ENCODE peak calls at places on chromosomes 3 and 15, in seven cellular contexts. I, L, X, V, H, Y and W are unnamed samples.

GRCh38 chr15:70507772-70508351 is 255.5 kb downstream of the UACA start:
- DNase-seq in H (no peak), X (no peak), I (no peak), L (peak; percentile 83), Y (no peak), V (peak; percentile 69), W (no peak)

GRCh38 chr3:40741729-40742128 is 217.0 kb downstream of the ZNF621 start:
- DNase-seq in Y (no peak), X (no peak), L (no peak), V (peak; percentile 2), I (peak; percentile 37), H (no peak), W (no peak)

GRCh38 chr15:58393196-58393790 is 38.5 kb upstream of the LIPC start:
- DNase-seq in V (no peak), I (no peak), L (no peak), Y (no peak), H (no peak), X (no peak), W (no peak)

GRCh38 chr15:47620960-47621681 is 96.2 kb upstream of the SEMA6D start:
- DNase-seq in I (no peak), X (no peak), Y (no peak), H (no peak), L (peak; percentile 21), V (no peak), W (no peak)

GRCh38 chr15:51706931-51707608 is 25.8 kb downstream of the SCG3 start:
- DNase-seq in V (no peak), I (no peak), Y (no peak), H (no peak), X (no peak), L (peak; percentile 44), W (no peak)

GRCh38 chr3:156037356-156037755 is 83.0 kb upstream of the KCNAB1 start:
- DNase-seq in Y (no peak), I (no peak), H (no peak), L (no peak), V (no peak), X (no peak), W (no peak)

GRCh38 chr3:121529308-121529707 is 16.5 kb downstream of the POLQ start:
- DNase-seq in V (no peak), H (no peak), L (peak; percentile 49), I (no peak), X (no peak), Y (no peak), W (no peak)

GRCh38 chr3:27293954-27294353 is 75.2 kb downstream of the NEK10 start:
- DNase-seq in Y (no peak), I (no peak), L (no peak), H (no peak), X (no peak), V (no peak), W (no peak)

GRCh38 chr3:115074502-115074901 is 72.6 kb downstream of the ZBTB20 start:
- DNase-seq in Y (no peak), H (no peak), I (no peak), L (peak; percentile 39), X (no peak), V (no peak), W (no peak)

GRCh38 chr3:21718943-21719591 is 31.9 kb downstream of the ZNF385D start:
- DNase-seq in X (no peak), Y (no peak), H (no peak), L (no peak), V (no peak), I (no peak), W (no peak)

GRCh38 chr15:61715082-61715481 is 345.2 kb downstream of the VPS13C start:
- DNase-seq in X (no peak), I (no peak), V (no peak), L (peak; percentile 1), H (no peak), Y (no peak), W (no peak)

GRCh38 chr3:32177702-32178198 is 60.7 kb upstream of the CMTM8 start:
- DNase-seq in Y (peak; percentile 62), I (no peak), V (peak; percentile 56), L (peak; percentile 74), H (no peak), X (peak; percentile 64), W (no peak)

GRCh38 chr3:110414851-110415250 is 656.8 kb upstream of the NECTIN3 start:
- DNase-seq in V (no peak), Y (no peak), H (no peak), X (no peak), I (no peak), L (peak; percentile 84), W (no peak)

GRCh38 chr15:98621021-98621420 is 27.3 kb upstream of the IGF1R start:
- DNase-seq in L (no peak), I (no peak), Y (no peak), H (no peak), X (no peak), V (no peak), W (no peak)

GRCh38 chr3:156742401-156742800 is 68.0 kb downstream of the TIPARP start:
- DNase-seq in I (no peak), Y (no peak), X (no peak), H (no peak), L (no peak), V (no peak), W (no peak)

GRCh38 chr3:129992781-129993180 is 18.3 kb downstream of the TRH start:
- DNase-seq in V (no peak), H (no peak), L (peak; percentile 23), I (no peak), Y (peak; percentile 28), X (no peak), W (no peak)

GRCh38 chr3:38267689-38268477 is 2.3 kb downstream of the SLC22A13 start:
- DNase-seq in X (no peak), I (no peak), L (no peak), V (no peak), H (no peak), Y (no peak), W (no peak)

GRCh38 chr15:39404767-39405173 is 176.1 kb upstream of the THBS1 start:
- DNase-seq in X (peak; percentile 66), V (no peak), H (no peak), Y (no peak), I (no peak), L (peak; percentile 98), W (no peak)

GRCh38 chr15:98548172-98548971 is 100.0 kb upstream of the IGF1R start:
- DNase-seq in X (peak; percentile 78), H (peak; percentile 84), I (peak; percentile 80), V (peak; percentile 13), L (peak; percentile 62), Y (no peak), W (no peak)

GRCh38 chr3:76576201-76576600 is 463.7 kb upstream of the ROBO2 start:
- DNase-seq in X (no peak), H (no peak), L (no peak), V (no peak), I (no peak), Y (no peak), W (no peak)

GRCh38 chr3:113211370-113212154 is at the start of gene BOC:
- DNase-seq in Y (peak; percentile 17), H (no peak), I (peak; percentile 55), X (no peak), L (peak; percentile 81), V (no peak), W (no peak)

GRCh38 chr3:141603473-141604035 is 116.7 kb downstream of the RASA2 start:
- DNase-seq in H (no peak), Y (no peak), L (peak; percentile 24), V (no peak), X (no peak), I (no peak), W (no peak)

GRCh38 chr3:46465196-46465520 is 453 bp upstream of the LTF start:
- DNase-seq in X (no peak), V (no peak), I (no peak), Y (no peak), H (no peak), L (no peak), W (no peak)

GRCh38 chr3:88235102-88235501 is 85.3 kb downstream of the C3orf38 start:
- DNase-seq in V (no peak), I (no peak), X (no peak), H (no peak), Y (no peak), L (peak; percentile 8), W (no peak)

GRCh38 chr3:156973954-156974353 is 147.8 kb downstream of the LEKR1 start:
- DNase-seq in I (no peak), H (no peak), Y (no peak), X (no peak), V (no peak), L (peak; percentile 3), W (no peak)

DNA sequence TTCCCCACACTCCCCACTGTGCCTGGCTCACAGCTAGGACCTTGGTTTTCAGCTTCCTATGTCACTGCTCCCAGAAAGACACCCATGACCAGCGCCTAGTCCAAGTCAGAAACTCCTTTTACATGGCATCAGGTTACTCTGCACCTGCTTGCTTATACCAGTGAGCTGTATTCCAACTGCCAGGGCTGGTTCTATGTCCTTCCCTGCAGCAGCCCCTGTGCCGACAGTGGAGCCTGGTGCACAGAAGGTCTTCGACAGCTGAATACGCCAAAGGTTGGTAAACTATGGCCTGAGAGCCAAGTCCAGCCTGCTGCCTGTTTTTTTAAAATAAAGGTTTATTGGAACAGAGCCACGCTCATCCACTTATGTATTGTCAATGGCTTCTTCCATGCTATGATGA is 102.5 kb downstream of the IQSEC1 start:
- DNase-seq in H (no peak), Y (no peak), X (no peak), V (no peak), L (no peak), I (no peak), W (no peak)
- H3K4me3 ChIP-seq in H (no peak overlapping the region), Y (no peak overlapping the region), X (no peak overlapping the region), V (no peak overlapping the region), L (no peak overlapping the region), I (no peak overlapping the region), W (no peak overlapping the region)

DNA sequence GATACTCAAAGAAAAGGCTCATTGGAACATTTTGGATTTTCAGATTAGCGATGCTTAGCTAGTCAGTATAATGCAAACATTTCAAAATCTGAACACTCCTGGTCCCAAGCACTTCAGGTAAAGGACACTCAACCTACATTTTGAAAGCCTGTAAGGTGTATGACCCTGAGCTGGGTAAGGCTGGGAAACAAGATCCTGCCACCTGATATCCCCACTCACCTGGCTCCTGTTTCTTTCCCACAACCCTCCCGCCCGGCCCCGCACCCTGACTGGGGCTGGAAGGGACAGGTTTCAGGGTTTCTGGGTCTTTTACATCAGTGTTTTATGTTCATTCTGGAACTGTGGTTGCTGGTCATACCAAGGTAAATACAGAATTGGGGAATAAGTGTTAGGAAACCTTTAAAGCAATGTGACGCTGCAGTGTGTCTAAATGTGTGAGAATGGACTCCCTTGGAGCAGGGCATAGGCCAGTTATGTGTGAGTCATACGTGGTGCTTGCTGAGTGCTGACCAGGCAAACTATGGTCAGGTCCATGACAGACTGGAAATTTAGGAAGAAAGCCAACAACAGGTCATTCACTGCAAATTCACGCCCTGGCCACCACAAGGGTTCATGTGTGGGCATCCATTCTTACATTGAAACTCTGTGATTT is 22.9 kb downstream of the CTXND1 start:
- DNase-seq in L (peak; percentile 45), H (no peak), I (no peak), Y (no peak), X (no peak), V (no peak), W (no peak)
- H3K27me3 ChIP-seq in L (peaks cover 17% of the 10 kb centered on the region), H (no peaks in the 10 kb centered on the region), I (no peaks in the 10 kb centered on the region), Y (peaks cover 52% of the 10 kb centered on the region), X (no peaks in the 10 kb centered on the region), V (no peaks in the 10 kb centered on the region), W (peaks cover 4% of the 10 kb centered on the region)

GRCh38 chr15:37095993-37096877 is 4.1 kb downstream of the MEIS2 start:
- DNase-seq in Y (peak; percentile 25), X (no peak), H (no peak), I (peak; percentile 46), V (no peak), L (peak; percentile 47), W (no peak)
- H3K4me3 ChIP-seq in Y (peak overlapping the region; percentile 97), X (peak overlapping the region; percentile 58), H (peak overlapping the region; percentile 70), I (peak overlapping the region; percentile 81), V (no peak overlapping the region), L (peak overlapping the region; percentile 95), W (peak overlapping the region; percentile 88)

GRCh38 chr3:102571985-102572384 is 137.2 kb downstream of the ZPLD1 start:
- DNase-seq in X (no peak), Y (no peak), V (no peak), L (no peak), I (no peak), H (no peak), W (no peak)
- H3K27me3 ChIP-seq in X (no peaks in the 10 kb centered on the region), Y (no peaks in the 10 kb centered on the region), V (no peaks in the 10 kb centered on the region), L (no peaks in the 10 kb centered on the region), I (no peaks in the 10 kb centered on the region), H (no peaks in the 10 kb centered on the region), W (no peaks in the 10 kb centered on the region)